ENCODE peak calls at places on chromosome 4, in five cellular contexts. Y, R, I, E and S are unnamed samples.

GRCh38 chr4:164952551-164952950 is 24.9 kb downstream of the TRIM61 start:
- DNase-seq in R (no peak), Y (no peak), E (no peak), I (no peak), S (no peak)

GRCh38 chr4:153257151-153257620 is 52.9 kb downstream of the TRIM2 start:
- DNase-seq in I (no peak), E (no peak), Y (no peak), R (no peak), S (no peak)

GRCh38 chr4:104444685-104445084 is 50.0 kb downstream of the CXXC4 start:
- DNase-seq in E (no peak), I (no peak), R (no peak), Y (no peak), S (no peak)

GRCh38 chr4:65968873-65969272 is 298.6 kb upstream of the EPHA5 start:
- DNase-seq in I (no peak), E (no peak), Y (no peak), R (no peak), S (no peak)

GRCh38 chr4:89753601-89754066 is 83.3 kb downstream of the SNCA start:
- DNase-seq in E (no peak), Y (no peak), I (no peak), R (no peak), S (no peak)

GRCh38 chr4:17029964-17030363 is 131.5 kb upstream of the LDB2 start:
- DNase-seq in R (no peak), E (no peak), Y (no peak), I (no peak), S (no peak)

GRCh38 chr4:876780-877179 is 50.9 kb upstream of the CPLX1 start:
- DNase-seq in R (no peak), Y (no peak), E (no peak), I (no peak), S (no peak)

GRCh38 chr4:3114377-3114776 is 39.9 kb downstream of the HTT start:
- DNase-seq in I (no peak), E (no peak), R (no peak), Y (no peak), S (no peak)

GRCh38 chr4:67048530-67048929 is 496.8 kb downstream of the CENPC start:
- DNase-seq in E (no peak), I (no peak), R (no peak), Y (no peak), S (no peak)

GRCh38 chr4:41324861-41325260 is 68.1 kb downstream of the UCHL1 start:
- DNase-seq in R (no peak), Y (no peak), E (no peak), I (no peak), S (no peak)

GRCh38 chr4:37157403-37158167 is 87.0 kb upstream of the NWD2 start:
- DNase-seq in I (no peak), Y (no peak), R (no peak), E (no peak), S (no peak)

DNA sequence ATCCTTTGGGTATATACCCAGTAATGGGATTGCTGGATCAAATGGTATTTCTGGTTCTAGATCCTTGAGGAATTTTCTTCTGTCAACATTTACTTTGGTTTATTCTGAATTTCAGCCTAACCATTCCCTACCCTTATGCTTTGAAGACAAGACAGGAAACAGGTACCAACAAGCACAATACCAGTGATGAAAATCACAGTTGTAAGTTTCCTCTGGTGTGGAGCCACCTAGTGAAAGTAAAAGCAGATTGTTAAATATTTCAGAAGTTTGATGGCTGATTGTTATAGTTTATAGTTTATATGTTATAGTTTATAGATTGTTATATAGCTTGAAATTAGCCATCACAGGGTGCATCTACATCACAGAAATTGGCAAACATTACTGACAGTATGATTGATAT is 104.5 kb upstream of the AGA start:
- DNase-seq in R (no peak), Y (no peak), E (no peak), I (no peak), S (no peak)
- TF ChIP-seq CTCF in R (no peak), Y (no peak), E (no peak), I (no peak), S (no peak)

GRCh38 chr4:184810720-184811119 is 15.0 kb downstream of the ACSL1 start:
- DNase-seq in I (no peak), E (no peak), Y (no peak), R (no peak), S (no peak)
- TF ChIP-seq POLR2AphosphoS5 in I (no peak), E (peak; percentile 11), Y (no peak), R (no peak), S (no peak)

GRCh38 chr4:129046055-129046959 is 47.0 kb downstream of the SCLT1 start:
- DNase-seq in E (no peak), I (no peak), R (no peak), Y (no peak), S (no peak)

GRCh38 chr4:129043523-129043922 is 49.8 kb downstream of the SCLT1 start:
- DNase-seq in R (no peak), I (peak; percentile 7), Y (no peak), E (no peak), S (no peak)
- TF ChIP-seq CTCF in R (peak; percentile 22), I (no peak), Y (no peak), E (no peak), S (no peak)

GRCh38 chr4:33270403-33270802 is 2550.2 kb downstream of the PCDH7 start:
- DNase-seq in Y (no peak), I (no peak), R (no peak), E (no peak), S (no peak)
- TF ChIP-seq POLR2AphosphoS5 in Y (no peak), I (no peak), R (no peak), E (no peak), S (no peak)